ENCODE peak calls at places on chromosomes 6 and 20, in nine cellular contexts. I is H9; L is thyroid gland; C is effector memory CD4-positive, alpha-beta T cell; X is CD4-positive, CD25-positive, alpha-beta regulatory T cell; Z is CD8-positive, alpha-beta T cell; N is lung; O is body of pancreas; H is GM23248. G is an unnamed sample.

GRCh38 chr6:71197267-71197666 is 91.3 kb upstream of the OGFRL1 start:
- DNase-seq in Z (no peak), N (no peak), L (no peak), C (no peak), X (no peak), O (no peak), I (no peak), H (peak; percentile 5), G (no peak)

GRCh38 chr6:11246722-11247121 is 14.3 kb upstream of the NEDD9 start:
- DNase-seq in N (no peak), L (no peak), C (no peak), X (no peak), H (no peak), I (no peak), Z (no peak), O (no peak), G (no peak)

GRCh38 chr6:109939654-109940053 is 38.5 kb upstream of the GPR6 start:
- DNase-seq in O (no peak), L (no peak), I (no peak), N (no peak), C (no peak), H (no peak), X (no peak), Z (no peak), G (no peak)

GRCh38 chr6:165846123-165846966 is 183.3 kb upstream of the PDE10A start:
- DNase-seq in L (no peak), C (no peak), I (no peak), O (no peak), Z (no peak), N (no peak), H (peak; percentile 36), X (no peak), G (no peak)

GRCh38 chr6:150930816-150931215 is 65.3 kb downstream of the MTHFD1L start:
- DNase-seq in X (no peak), I (no peak), O (no peak), Z (no peak), C (no peak), H (peak; percentile 84), N (no peak), L (no peak), G (no peak)

GRCh38 chr6:34362909-34363713 is 29.4 kb downstream of the NUDT3 start:
- DNase-seq in H (no peak), X (no peak), N (no peak), C (no peak), O (no peak), L (no peak), I (no peak), Z (no peak), G (no peak)

GRCh38 chr6:131451330-131452195 is 121.5 kb upstream of the ARG1 start:
- DNase-seq in Z (no peak), C (no peak), O (no peak), H (peak; percentile 4), X (no peak), N (no peak), I (no peak), L (no peak), G (no peak)

GRCh38 chr20:57555457-57556184 is 5.3 kb upstream of the PCK1 start:
- DNase-seq in I (no peak), H (no peak), X (no peak), O (no peak), L (no peak), N (no peak), C (no peak), Z (no peak), G (no peak)

GRCh38 chr20:53079883-53080282 is 107.7 kb downstream of the TSHZ2 start:
- DNase-seq in H (no peak), C (no peak), Z (no peak), O (no peak), X (no peak), I (no peak), N (no peak), L (no peak), G (no peak)

GRCh38 chr20:43508106-43508505 is 609 bp downstream of the L3MBTL1 start:
- DNase-seq in X (no peak), L (peak; percentile 6), Z (no peak), I (peak; percentile 54), O (no peak), H (no peak), C (no peak), N (no peak), G (no peak)

GRCh38 chr6:90294614-90294988 is 2.0 kb downstream of the BACH2 start:
- DNase-seq in N (no peak), O (no peak), C (peak; percentile 12), I (peak; percentile 36), X (peak; percentile 29), H (peak; percentile 15), L (no peak), Z (peak; percentile 76), G (no peak)

GRCh38 chr6:8825726-8826125 is 390.4 kb upstream of the SLC35B3 start:
- DNase-seq in C (no peak), O (no peak), H (no peak), X (no peak), N (no peak), I (no peak), Z (no peak), L (no peak), G (no peak)

DNA sequence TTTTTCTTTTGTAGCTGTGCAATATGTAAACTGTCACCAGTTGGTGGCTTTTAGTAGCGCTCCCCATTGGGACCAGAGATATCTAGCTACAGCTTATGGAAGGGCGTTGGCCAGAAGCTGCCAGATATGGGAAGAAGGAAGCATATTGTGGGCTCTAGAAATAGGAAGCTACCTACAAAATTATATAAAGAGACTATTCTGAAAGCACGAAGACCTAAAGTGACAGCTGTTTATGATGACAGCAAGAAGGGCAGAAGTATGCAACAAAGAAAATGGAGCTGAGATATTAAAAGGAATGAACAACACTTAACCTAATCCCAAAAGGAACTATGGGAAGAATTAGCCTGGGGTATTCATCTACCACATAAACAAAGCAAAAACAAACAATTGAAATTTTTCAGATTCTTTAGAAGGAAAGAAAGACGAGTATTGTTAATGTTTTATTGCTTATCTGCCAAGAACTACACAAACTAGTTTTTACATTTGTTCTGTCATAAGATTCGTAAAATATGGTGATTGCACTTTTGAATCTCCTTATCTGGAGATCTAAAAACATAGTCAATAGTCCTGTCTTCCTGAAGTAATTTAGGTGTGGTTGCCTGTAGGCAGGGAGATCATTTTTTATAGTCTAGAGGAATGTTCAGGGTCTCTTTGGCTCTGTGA is 81.6 kb downstream of the NCOA7 start:
- DNase-seq in I (no peak), H (no peak), C (no peak), Z (no peak), L (no peak), X (no peak), O (no peak), N (no peak), G (no peak)
- H3K27ac ChIP-seq in I (no peak overlapping the region), H (no peak overlapping the region), C (no peak overlapping the region), Z (no peak overlapping the region), L (no peak overlapping the region), X (no peak overlapping the region), O (no peak overlapping the region), N (no peak overlapping the region), G (peak overlapping the region; percentile 99)

DNA sequence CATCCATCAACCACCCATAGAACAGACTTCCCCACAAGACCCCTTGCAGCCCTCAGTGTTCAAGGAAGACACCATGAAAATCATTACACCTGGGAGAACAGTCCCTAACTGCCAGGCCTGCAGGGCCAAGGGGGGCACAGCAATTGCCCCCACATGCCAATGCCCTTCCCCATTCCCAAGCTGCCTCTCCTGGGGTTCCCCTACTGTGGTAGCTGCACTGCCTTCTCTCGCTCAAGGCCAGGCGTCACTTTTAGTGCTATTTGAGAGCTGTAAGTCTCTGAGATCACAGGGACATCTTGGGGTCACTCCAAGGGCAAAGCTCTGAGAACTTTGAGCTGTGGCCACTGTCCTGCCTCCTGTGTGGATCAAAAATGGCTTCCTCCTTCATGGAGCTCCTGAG is 6.0 kb upstream of the ACSS1 start:
- DNase-seq in H (no peak), X (no peak), N (no peak), I (no peak), L (no peak), C (no peak), Z (no peak), O (no peak), G (no peak)
- H3K27ac ChIP-seq in H (no peak overlapping the region), X (no peak overlapping the region), N (no peak overlapping the region), I (no peak overlapping the region), L (no peak overlapping the region), C (no peak overlapping the region), Z (no peak overlapping the region), O (no peak overlapping the region), G (no peak overlapping the region)

GRCh38 chr20:13996265-13996664 is 949 bp downstream of the MACROD2 start:
- DNase-seq in Z (no peak), C (no peak), I (no peak), H (peak; percentile 19), X (no peak), N (no peak), L (no peak), O (no peak), G (no peak)

GRCh38 chr20:13995086-13995665 is at the start of gene MACROD2:
- DNase-seq in H (peak; percentile 98), I (peak; percentile 99), Z (no peak), X (no peak), C (no peak), N (peak; percentile 94), O (peak; percentile 99), L (peak; percentile 95), G (peak; percentile 59)

GRCh38 chr20:13991311-13991710 is 897 bp upstream of the SEL1L2 start:
- DNase-seq in I (no peak), C (no peak), N (no peak), O (no peak), H (no peak), L (no peak), Z (no peak), X (no peak), G (no peak)

GRCh38 chr20:13995841-13996240 is 525 bp downstream of the MACROD2 start:
- DNase-seq in I (peak; percentile 48), X (no peak), O (peak; percentile 84), N (peak; percentile 34), H (peak; percentile 54), C (no peak), Z (no peak), L (peak; percentile 67), G (peak; percentile 21)

DNA sequence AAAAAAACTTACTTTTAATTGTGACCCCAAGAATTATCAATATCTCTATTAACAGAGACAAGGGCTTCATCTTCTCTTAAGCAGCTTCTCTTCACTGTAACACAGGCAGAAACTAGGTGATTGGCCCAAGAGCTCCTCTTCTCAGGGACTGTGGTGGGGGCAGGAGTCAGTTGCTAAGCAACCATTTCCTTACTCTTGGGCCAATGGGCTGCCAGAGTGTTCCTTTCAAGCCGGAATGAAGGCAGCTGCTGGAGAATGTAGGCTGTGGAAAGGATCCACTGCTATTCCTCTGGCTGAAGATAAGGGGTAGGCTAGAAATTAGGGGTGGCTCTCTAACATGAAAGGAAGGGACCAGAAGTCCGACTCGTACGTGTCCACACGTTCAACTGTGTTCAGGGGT is at the start of gene SEL1L2:
- DNase-seq in I (peak; percentile 84), X (no peak), O (no peak), C (no peak), H (no peak), N (no peak), Z (no peak), L (no peak), G (no peak)
- H3K27ac ChIP-seq in I (no peak within 1 kb of the TSS), X (no peak within 1 kb of the TSS), O (no peak within 1 kb of the TSS), C (no peak within 1 kb of the TSS), H (no peak within 1 kb of the TSS), N (no peak within 1 kb of the TSS), Z (no peak within 1 kb of the TSS), L (no peak within 1 kb of the TSS), G (no peak within 1 kb of the TSS)

DNA sequence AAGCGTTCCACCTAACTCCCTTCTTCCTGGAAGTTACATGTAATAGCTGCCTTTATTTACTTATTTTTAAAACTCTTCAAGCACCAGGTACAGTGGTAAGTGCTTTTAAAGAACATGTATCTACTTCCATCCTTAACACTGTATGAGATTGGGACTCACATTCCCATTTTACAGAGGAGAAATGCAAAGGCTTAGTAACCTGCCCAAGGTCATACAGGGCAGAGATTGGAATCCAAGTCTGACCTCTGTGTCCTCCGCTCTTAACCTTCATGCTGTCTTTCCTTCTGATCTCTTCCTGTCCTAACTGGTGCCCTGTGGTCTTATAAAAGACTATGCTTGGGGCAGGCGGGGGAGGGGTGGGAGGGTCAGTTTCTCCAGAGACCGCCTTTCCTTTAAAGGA is 1.6 kb downstream of the B4GALT5 start:
- DNase-seq in N (no peak), C (no peak), Z (no peak), O (no peak), H (peak; percentile 25), X (no peak), I (no peak), L (no peak), G (no peak)
- H3K27ac ChIP-seq in N (peak overlapping the region; percentile 97), C (no peak overlapping the region), Z (no peak overlapping the region), O (peak overlapping the region; percentile 82), H (no peak overlapping the region), X (no peak overlapping the region), I (no peak overlapping the region), L (peak overlapping the region; percentile 82), G (peak overlapping the region; percentile 83)